ENCODE peak calls at places on chromosome 1, in five cellular contexts. T is AG04450; G is H9; D is CD4-positive, alpha-beta T cell; P is heart left ventricle. B is an unnamed sample.

GRCh38 chr1:225578247-225578646 is 74.7 kb downstream of the ENAH start:
- DNase-seq in D (no peak), G (no peak), T (no peak), P (no peak), B (no peak)

GRCh38 chr1:213972141-213972540 is 15.6 kb upstream of the PROX1 start:
- DNase-seq in P (no peak), D (no peak), T (no peak), G (no peak), B (no peak)

GRCh38 chr1:237736372-237737029 is 154.2 kb downstream of the ZP4 start:
- DNase-seq in T (no peak), P (no peak), D (no peak), G (peak; percentile 33), B (no peak)

GRCh38 chr1:42750041-42750440 is 10.0 kb upstream of the CLDN19 start:
- DNase-seq in G (peak; percentile 23), D (no peak), P (no peak), T (no peak), B (no peak)

GRCh38 chr1:165376811-165377153 is 20.3 kb upstream of the LMX1A start:
- DNase-seq in T (no peak), G (no peak), P (no peak), D (no peak), B (no peak)

GRCh38 chr1:110555807-110556470 is 37.0 kb upstream of the KCNA10 start:
- DNase-seq in G (peak; percentile 25), P (peak; percentile 80), D (no peak), T (no peak), B (peak; percentile 31)

GRCh38 chr1:67716800-67717199 is 31.8 kb downstream of the GADD45A start:
- DNase-seq in P (no peak), G (no peak), T (no peak), D (no peak), B (peak; percentile 44)

GRCh38 chr1:211153932-211154331 is 20.0 kb upstream of the KCNH1 start:
- DNase-seq in P (no peak), T (no peak), D (no peak), G (no peak), B (no peak)

GRCh38 chr1:8203056-8203455 is 114.9 kb upstream of the SLC45A1 start:
- DNase-seq in P (no peak), T (no peak), D (no peak), G (no peak), B (no peak)

GRCh38 chr1:106526650-106527049 is 529.8 kb upstream of the PRMT6 start:
- DNase-seq in P (no peak), D (no peak), T (peak; percentile 4), G (no peak), B (no peak)

GRCh38 chr1:63435136-63435535 is 67.7 kb downstream of the ALG6 start:
- DNase-seq in D (no peak), P (no peak), T (no peak), G (no peak), B (no peak)

GRCh38 chr1:84122780-84123382 is 21.2 kb upstream of the PRKACB start:
- DNase-seq in P (peak; percentile 31), G (no peak), T (no peak), D (peak; percentile 28), B (peak; percentile 55)

GRCh38 chr1:73356485-73356884 is 841.5 kb downstream of the LRRIQ3 start:
- DNase-seq in T (no peak), P (no peak), G (no peak), D (no peak), B (no peak)

GRCh38 chr1:202286622-202287097 is 55.1 kb downstream of the UBE2T start:
- DNase-seq in G (no peak), D (no peak), T (no peak), P (peak; percentile 70), B (peak; percentile 48)

GRCh38 chr1:9133870-9134269 is 5.0 kb upstream of the GPR157 start:
- DNase-seq in P (no peak), G (no peak), D (no peak), T (no peak), B (no peak)

GRCh38 chr1:240109920-240110685 is 18.4 kb downstream of the FMN2 start:
- DNase-seq in P (no peak), T (no peak), D (no peak), G (no peak), B (no peak)

GRCh38 chr1:113998361-113998760 is 19.1 kb downstream of the OLFML3 start:
- DNase-seq in D (no peak), T (no peak), G (no peak), P (no peak), B (no peak)

GRCh38 chr1:165129568-165130164 is 226.8 kb downstream of the LMX1A start:
- DNase-seq in G (peak; percentile 89), T (no peak), P (peak; percentile 68), D (no peak), B (peak; percentile 24)

GRCh38 chr1:244322791-244323521 is 128.8 kb downstream of the ADSS2 start:
- DNase-seq in G (peak; percentile 34), P (no peak), T (peak; percentile 82), D (no peak), B (peak; percentile 53)

GRCh38 chr1:83508485-83509151 is 490.3 kb downstream of the TTLL7 start:
- DNase-seq in D (peak; percentile 26), G (no peak), T (no peak), P (peak; percentile 19), B (no peak)

GRCh38 chr1:231192620-231193163 is 30.8 kb downstream of the TRIM67 start:
- DNase-seq in G (no peak), P (peak; percentile 73), D (no peak), T (no peak), B (no peak)

GRCh38 chr1:158145173-158145719 is 35.4 kb upstream of the CD1D start:
- DNase-seq in D (no peak), T (no peak), G (no peak), P (peak; percentile 76), B (no peak)

GRCh38 chr1:208513799-208514198 is 269.6 kb upstream of the PLXNA2 start:
- DNase-seq in T (no peak), P (no peak), G (no peak), D (no peak), B (no peak)

GRCh38 chr1:232886304-232886703 is 64.1 kb upstream of the NTPCR start:
- DNase-seq in P (no peak), G (no peak), D (no peak), T (no peak), B (no peak)

GRCh38 chr1:160081261-160081936 is at the start of gene KCNJ9:
- DNase-seq in T (no peak), P (no peak), D (no peak), G (no peak), B (no peak)

GRCh38 chr1:145846191-145846590 is 761 bp downstream of the NUDT17 start:
- DNase-seq in D (peak; percentile 9), T (no peak), G (peak; percentile 56), P (no peak), B (no peak)

GRCh38 chr1:11862890-11863289 is 4.1 kb upstream of the NPPB start:
- DNase-seq in D (no peak), G (no peak), T (no peak), P (no peak), B (no peak)

GRCh38 chr1:64440423-64440822 is 29.5 kb upstream of the CACHD1 start:
- DNase-seq in G (no peak), P (peak; percentile 29), T (no peak), D (no peak), B (no peak)

GRCh38 chr1:15685820-15686219 is 1.7 kb downstream of the PLEKHM2 start:
- DNase-seq in T (no peak), D (no peak), G (no peak), P (no peak), B (no peak)
- H3K27ac ChIP-seq in T (no peak overlapping the region), D (no peak overlapping the region), G (no peak overlapping the region), P (no peak overlapping the region), B (peak overlapping the region; percentile 98)

DNA sequence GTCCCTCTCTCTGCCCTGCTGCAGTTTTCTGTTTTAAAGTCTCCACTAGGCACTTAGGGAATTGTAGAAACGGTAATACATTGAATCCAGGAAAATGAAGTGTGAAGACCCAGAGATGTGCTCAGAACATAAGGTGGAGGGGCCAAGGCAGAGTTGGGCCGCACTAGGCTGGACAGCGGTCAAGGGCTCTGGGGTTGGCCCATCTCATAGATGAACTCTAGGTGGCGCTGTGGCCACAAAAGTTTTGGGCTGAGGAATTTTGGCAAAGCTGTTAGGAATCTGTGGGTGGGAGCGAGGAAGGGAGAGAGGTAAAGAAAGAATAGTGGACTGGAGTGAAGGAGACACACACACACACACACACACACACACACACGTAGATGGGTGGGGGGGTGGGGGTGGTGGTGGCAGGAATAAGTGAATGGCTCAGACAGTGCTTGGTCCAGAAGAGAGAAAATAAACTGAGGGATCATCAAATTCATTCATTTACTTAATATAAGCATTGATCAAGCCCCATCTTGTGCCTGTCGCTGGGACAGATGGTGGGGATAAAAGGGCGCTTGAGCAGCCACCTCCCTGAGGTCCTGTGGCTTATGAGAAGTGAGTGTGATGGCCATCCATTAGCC is 258.5 kb downstream of the TRABD2B start:
- DNase-seq in P (peak; percentile 45), T (no peak), D (no peak), G (peak; percentile 72), B (no peak)
- TF ChIP-seq CTCF in P (peak; percentile 71), T (peak; percentile 72), D (no peak), G (peak; percentile 84), B (peak; percentile 71)

GRCh38 chr1:19862944-19863343 is 19.3 kb upstream of the OTUD3 start:
- DNase-seq in G (no peak), P (no peak), T (no peak), D (no peak), B (no peak)
- H3K27ac ChIP-seq in G (no peak overlapping the region), P (no peak overlapping the region), T (no peak overlapping the region), D (no peak overlapping the region), B (no peak overlapping the region)

GRCh38 chr1:2888281-2888845 is 86.9 kb upstream of the TTC34 start:
- DNase-seq in T (no peak), G (no peak), D (no peak), P (no peak), B (no peak)

GRCh38 chr1:2894381-2895041 is 93.0 kb upstream of the TTC34 start:
- DNase-seq in P (no peak), D (peak; percentile 54), G (no peak), T (no peak), B (no peak)

GRCh38 chr1:2893473-2894120 is 92.1 kb upstream of the TTC34 start:
- DNase-seq in D (no peak), G (no peak), P (no peak), T (no peak), B (no peak)

GRCh38 chr1:2886631-2887030 is 85.1 kb upstream of the TTC34 start:
- DNase-seq in D (no peak), G (no peak), P (no peak), T (no peak), B (no peak)

DNA sequence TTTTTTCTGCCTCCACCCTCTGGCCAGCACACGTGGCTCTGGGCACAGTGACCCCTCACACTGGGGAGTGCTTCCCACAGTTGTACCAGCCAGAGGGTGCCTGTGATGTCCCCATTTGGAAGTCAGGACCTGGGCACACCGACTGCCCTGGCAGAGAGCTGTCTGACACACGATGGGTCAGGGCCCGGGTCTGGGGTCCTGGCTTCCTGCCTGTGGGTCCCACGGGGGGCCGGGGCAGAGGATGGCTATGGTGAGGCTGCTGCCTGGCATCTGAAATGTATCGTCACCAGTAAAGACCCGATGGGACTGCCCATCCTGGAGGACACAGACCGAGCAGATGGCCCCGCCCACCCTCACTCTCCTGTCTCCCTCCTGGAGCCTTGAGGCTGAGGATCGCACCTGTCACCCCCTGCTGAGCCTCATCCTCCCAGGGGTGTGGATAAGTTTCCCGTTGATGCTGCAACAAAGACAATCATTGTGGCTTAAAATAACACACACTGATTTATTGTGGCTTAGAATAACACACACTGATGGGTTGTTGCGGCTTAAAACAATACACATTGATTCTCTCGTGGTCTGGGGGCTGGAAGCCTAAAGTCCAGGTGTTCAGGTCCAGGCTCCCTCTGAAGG is 88.8 kb upstream of the TTC34 start:
- DNase-seq in G (no peak), P (no peak), T (no peak), D (no peak), B (no peak)
- TF ChIP-seq CTCF in G (no peak), P (no peak), T (no peak), D (no peak), B (no peak)

GRCh38 chr1:188244681-188245080 is 1415.9 kb downstream of the PLA2G4A start:
- DNase-seq in P (no peak), G (no peak), D (no peak), T (no peak), B (no peak)
- H3K27ac ChIP-seq in P (no peak overlapping the region), G (no peak overlapping the region), D (no peak overlapping the region), T (no peak overlapping the region), B (no peak overlapping the region)